ENCODE peak calls at places on chromosomes 16 and 17, in seven cellular contexts. D, L, C, T, X, F and Q are unnamed samples.
A peak's percentile ranks its signal among the peaks of the same experiment; 100 is the strongest.

GRCh38 chr17:80497726-80498241 is 21.4 kb upstream of the NPTX1 start:
- DNase-seq in C (no peak), X (no peak), T (no peak), F (no peak), L (no peak), D (no peak), Q (no peak)

GRCh38 chr17:38735161-38735997 is 5.2 kb downstream of the CISD3 start:
- DNase-seq in L (no peak), T (no peak), X (peak; percentile 68), D (peak; percentile 54), C (peak; percentile 64), F (peak; percentile 33), Q (no peak)

GRCh38 chr17:55527520-55528118 is 16.4 kb upstream of the SMIM36 start:
- DNase-seq in D (peak; percentile 23), L (peak; percentile 63), T (no peak), X (no peak), F (peak; percentile 85), C (peak; percentile 24), Q (no peak)

GRCh38 chr17:63153488-63153887 is 187.5 kb downstream of the TANC2 start:
- DNase-seq in D (no peak), C (no peak), X (no peak), F (no peak), L (no peak), T (no peak), Q (no peak)

GRCh38 chr16:1310832-1311200 is 1.4 kb downstream of the UBE2I start:
- DNase-seq in X (peak; percentile 47), C (no peak), T (no peak), F (peak; percentile 9), D (no peak), L (no peak), Q (no peak)

GRCh38 chr17:3529817-3530741 is 27.5 kb downstream of the TRPV3 start:
- DNase-seq in C (no peak), L (peak; percentile 28), X (no peak), D (peak; percentile 71), F (peak; percentile 96), T (no peak), Q (no peak)

GRCh38 chr17:67221062-67221998 is 23.7 kb downstream of the HELZ start:
- DNase-seq in C (peak; percentile 41), D (peak; percentile 57), L (no peak), F (peak; percentile 50), X (peak; percentile 50), T (no peak), Q (no peak)

GRCh38 chr16:54944002-54944401 is 13.3 kb downstream of the IRX5 start:
- DNase-seq in L (no peak), D (no peak), X (no peak), F (no peak), C (no peak), T (no peak), Q (no peak)

GRCh38 chr16:4089811-4090293 is 26.4 kb downstream of the ADCY9 start:
- DNase-seq in T (no peak), D (no peak), X (no peak), C (no peak), F (no peak), L (no peak), Q (no peak)

DNA sequence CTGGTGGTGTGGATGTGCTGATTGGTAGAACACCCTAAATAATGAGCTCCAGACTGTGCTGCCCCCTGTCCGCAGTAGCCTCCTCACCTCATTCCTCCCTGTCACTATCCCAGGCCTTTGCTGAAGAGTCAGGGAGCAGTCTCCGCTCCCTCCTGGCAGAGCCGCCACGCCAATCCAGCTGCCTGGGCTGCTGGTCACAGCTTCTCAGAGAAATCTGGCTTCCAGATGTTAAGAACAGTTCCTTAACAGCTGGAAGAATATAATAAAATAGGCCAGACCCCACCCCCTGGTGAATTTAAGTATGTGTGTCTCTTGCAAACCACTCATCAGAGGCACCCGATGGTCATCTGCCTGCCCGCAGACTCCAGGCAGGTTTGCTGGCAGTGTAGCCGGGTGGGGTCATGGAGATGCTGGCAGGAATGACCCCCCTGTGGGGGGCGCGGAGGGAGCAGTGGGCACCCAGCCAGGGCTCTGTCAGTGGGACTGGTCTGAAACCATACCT is 161.0 kb downstream of the CCDC182 start:
- DNase-seq in L (no peak), X (no peak), C (no peak), T (no peak), F (no peak), D (no peak), Q (no peak)
- TF ChIP-seq CTCF in L (no peak), X (no peak), C (no peak), T (no peak), F (no peak), D (no peak), Q (no peak)

GRCh38 chr16:69495821-69496220 is 69.9 kb upstream of the NFAT5 start:
- DNase-seq in T (no peak), L (no peak), D (no peak), C (no peak), F (no peak), X (no peak), Q (peak; percentile 22)

GRCh38 chr16:69497876-69498596 is 67.7 kb upstream of the NFAT5 start:
- DNase-seq in F (no peak), T (no peak), D (no peak), L (no peak), C (no peak), X (no peak), Q (no peak)

GRCh38 chr16:69496376-69496775 is 69.4 kb upstream of the NFAT5 start:
- DNase-seq in C (no peak), F (no peak), X (no peak), T (no peak), L (no peak), D (no peak), Q (peak; percentile 37)

GRCh38 chr16:69498926-69499325 is 66.8 kb upstream of the NFAT5 start:
- DNase-seq in D (no peak), F (no peak), C (no peak), X (no peak), L (no peak), T (no peak), Q (no peak)

DNA sequence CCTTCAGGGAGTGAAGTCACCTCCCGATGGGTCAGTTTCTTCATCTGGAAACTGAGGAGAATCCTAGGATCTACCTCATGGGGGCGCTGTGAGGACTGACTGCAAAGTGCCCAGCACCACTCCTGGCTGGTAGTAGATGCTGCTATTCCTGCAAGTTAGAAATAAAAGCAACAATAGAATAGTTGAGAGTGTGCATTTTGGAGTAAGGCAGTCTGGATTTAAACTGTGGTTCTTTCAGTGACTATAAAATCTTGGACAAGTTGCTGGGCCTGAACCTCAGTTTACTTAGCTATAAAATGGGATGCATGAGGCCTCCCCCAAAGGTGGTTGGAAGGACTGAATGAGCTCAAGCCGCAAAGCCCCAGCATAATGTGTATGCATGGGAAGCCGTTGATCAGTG is 70.6 kb downstream of the CYB5B start:
- DNase-seq in L (no peak), D (no peak), T (no peak), C (no peak), X (no peak), F (no peak), Q (peak; percentile 54)
- TF ChIP-seq CTCF in L (peak; percentile 36), D (peak; percentile 5), T (no peak), C (no peak), X (no peak), F (peak; percentile 30), Q (peak; percentile 72)

DNA sequence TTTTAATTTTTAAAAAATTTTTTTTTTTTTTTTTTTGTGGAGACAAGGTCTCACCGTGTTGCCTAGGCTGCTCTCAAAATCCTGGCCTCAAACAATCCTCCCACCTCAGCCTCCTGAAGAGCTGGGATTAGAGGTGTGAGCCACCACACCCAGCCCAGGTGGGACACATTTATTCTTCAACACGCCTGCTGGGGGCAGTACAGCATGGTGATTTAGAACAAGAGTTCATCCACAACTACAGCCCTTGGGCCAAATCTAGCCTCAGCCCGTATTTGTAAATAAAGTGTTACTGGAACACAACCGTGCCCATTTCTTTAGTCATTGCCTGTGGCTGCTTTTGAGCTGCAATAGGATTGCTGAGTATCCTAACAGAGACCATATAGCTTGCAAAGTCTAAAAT is 92.8 kb downstream of the KATNIP start:
- DNase-seq in C (no peak), F (peak; percentile 39), X (no peak), T (no peak), L (peak; percentile 17), D (no peak), Q (no peak)
- TF ChIP-seq CTCF in C (no peak), F (no peak), X (no peak), T (no peak), L (peak; percentile 20), D (no peak), Q (peak; percentile 18)

GRCh38 chr17:14301279-14301760 is 439 bp downstream of the HS3ST3B1 start:
- DNase-seq in F (no peak), C (no peak), D (no peak), T (no peak), X (peak; percentile 39), L (peak; percentile 35), Q (no peak)
- TF ChIP-seq CTCF in F (no peak), C (peak; percentile 38), D (peak; percentile 20), T (peak; percentile 6), X (no peak), L (no peak), Q (peak; percentile 15)

GRCh38 chr16:30585400-30586191 is at the start of gene ZNF785:
- DNase-seq in F (peak; percentile 100), D (peak; percentile 99), C (peak; percentile 99), T (peak; percentile 96), X (peak; percentile 96), L (peak; percentile 99), Q (peak; percentile 95)
- TF ChIP-seq CTCF in F (no peak), D (no peak), C (no peak), T (peak; percentile 10), X (no peak), L (no peak), Q (no peak)

GRCh38 chr16:50736448-50736847 is 5.4 kb upstream of the CYLD start:
- DNase-seq in D (no peak), T (no peak), C (no peak), X (no peak), L (no peak), F (no peak), Q (no peak)
- TF ChIP-seq CTCF in D (no peak), T (no peak), C (no peak), X (no peak), L (no peak), F (no peak), Q (no peak)

DNA sequence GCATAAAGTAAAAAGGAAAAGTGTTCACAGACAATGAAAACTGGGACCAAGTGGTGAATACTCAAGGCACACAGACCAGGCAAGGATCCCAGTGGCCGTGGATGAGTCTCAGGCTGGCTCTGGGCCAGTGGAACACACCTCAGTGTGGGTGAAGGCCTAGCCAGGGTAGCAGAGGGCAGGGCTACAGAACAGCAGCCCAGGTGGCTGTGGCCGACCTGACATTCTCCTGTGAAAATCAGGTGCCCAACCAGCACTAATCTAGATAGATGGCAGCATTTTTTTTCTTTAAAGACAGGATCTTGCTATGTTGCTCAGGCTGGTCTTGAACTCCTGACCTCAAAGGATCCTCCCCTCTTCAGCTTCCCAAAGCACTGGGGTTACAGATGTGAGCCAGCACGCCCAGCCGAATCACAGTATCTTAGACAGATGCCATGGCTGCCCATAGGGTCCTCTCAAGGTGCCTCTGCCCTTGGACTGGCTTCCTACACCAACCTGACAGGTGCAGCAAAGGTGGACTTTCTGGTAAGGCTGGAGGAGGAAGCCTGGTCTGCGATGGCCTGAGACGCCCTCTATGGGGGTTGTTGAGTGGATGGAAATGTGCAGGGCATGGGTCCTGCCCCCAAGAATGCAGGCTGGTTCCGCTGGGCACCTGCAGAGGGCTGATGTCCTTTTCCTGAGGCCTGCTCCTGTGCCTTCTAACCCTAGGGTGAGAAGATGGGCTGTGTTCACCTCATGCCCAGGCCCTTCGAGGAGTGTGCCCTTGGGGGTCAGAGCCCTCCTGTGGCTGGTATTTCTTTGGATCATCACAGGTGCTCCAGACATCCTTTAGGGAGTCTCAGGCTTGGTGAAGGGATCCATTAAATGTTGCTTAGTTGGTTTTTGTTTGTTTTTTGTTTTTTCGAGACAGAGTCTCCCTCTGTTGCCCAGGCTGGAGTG is 3.8 kb upstream of the P4HB start:
- DNase-seq in C (no peak), L (no peak), T (no peak), F (no peak), D (peak; percentile 30), X (peak; percentile 16), Q (no peak)
- TF ChIP-seq CTCF in C (no peak), L (no peak), T (no peak), F (no peak), D (no peak), X (no peak), Q (no peak)